ENCODE peak calls at places on chromosomes 12 and 14, in four cellular contexts. One of them, this sample, is unnamed.
A peak's percentile ranks its signal among the peaks of the same experiment; 100 is the strongest.

GRCh38 chr12:93536766-93537515 is 35.5 kb upstream of the SOCS2 start:
- DNase-seq in HCT116: no peak
- DNase-seq in fibroblast of lung: no peak
- DNase-seq in astrocyte: no peak
- DNase-seq in this sample: no peak

GRCh38 chr12:65881965-65882413 is 57.7 kb downstream of the HMGA2 start:
- DNase-seq in HCT116: no peak
- DNase-seq in fibroblast of lung: peak; percentile 90
- DNase-seq in astrocyte: peak; percentile 47
- DNase-seq in this sample: no peak

GRCh38 chr12:66516133-66516532 is 162.7 kb downstream of the GRIP1 start:
- DNase-seq in HCT116: no peak
- DNase-seq in fibroblast of lung: no peak
- DNase-seq in astrocyte: peak; percentile 72
- DNase-seq in this sample: no peak

GRCh38 chr12:106245767-106246166 is 2.1 kb downstream of the CKAP4 start:
- DNase-seq in HCT116: peak; percentile 79
- DNase-seq in fibroblast of lung: peak; percentile 63
- DNase-seq in astrocyte: peak; percentile 71
- DNase-seq in this sample: peak; percentile 70

GRCh38 chr12:16833376-16833775 is 227.4 kb upstream of the LMO3 start:
- DNase-seq in HCT116: no peak
- DNase-seq in fibroblast of lung: no peak
- DNase-seq in astrocyte: no peak
- DNase-seq in this sample: no peak

GRCh38 chr12:103877934-103878510 is 37.0 kb upstream of the NT5DC3 start:
- DNase-seq in HCT116: peak; percentile 64
- DNase-seq in fibroblast of lung: peak; percentile 69
- DNase-seq in astrocyte: peak; percentile 31
- DNase-seq in this sample: peak; percentile 52

GRCh38 chr12:91273542-91273941 is 90.9 kb upstream of the DCN start:
- DNase-seq in HCT116: no peak
- DNase-seq in fibroblast of lung: no peak
- DNase-seq in astrocyte: no peak
- DNase-seq in this sample: no peak

GRCh38 chr14:104370256-104370870 is 209.2 kb upstream of the C14orf180 start:
- DNase-seq in HCT116: peak; percentile 10
- DNase-seq in fibroblast of lung: no peak
- DNase-seq in astrocyte: no peak
- DNase-seq in this sample: no peak

GRCh38 chr14:22814945-22815713 is at the start of gene SLC7A7:
- DNase-seq in HCT116: no peak
- DNase-seq in fibroblast of lung: peak; percentile 34
- DNase-seq in astrocyte: no peak
- DNase-seq in this sample: no peak

GRCh38 chr14:94132285-94132887 is 3.0 kb upstream of the IFI27L2 start:
- DNase-seq in HCT116: peak; percentile 66
- DNase-seq in fibroblast of lung: peak; percentile 77
- DNase-seq in astrocyte: peak; percentile 25
- DNase-seq in this sample: no peak

GRCh38 chr14:53450871-53451270 is 297.7 kb upstream of the DDHD1 start:
- DNase-seq in HCT116: no peak
- DNase-seq in fibroblast of lung: no peak
- DNase-seq in astrocyte: peak; percentile 31
- DNase-seq in this sample: no peak

GRCh38 chr14:71592361-71592760 is 339.9 kb upstream of the RGS6 start:
- DNase-seq in HCT116: no peak
- DNase-seq in fibroblast of lung: no peak
- DNase-seq in astrocyte: peak; percentile 29
- DNase-seq in this sample: no peak

GRCh38 chr14:104137297-104138097 is 890 bp upstream of the KIF26A start:
- DNase-seq in HCT116: no peak
- DNase-seq in fibroblast of lung: peak; percentile 19
- DNase-seq in astrocyte: no peak
- DNase-seq in this sample: peak; percentile 55

GRCh38 chr12:95385246-95385645 is 88.7 kb upstream of the METAP2 start:
- DNase-seq in HCT116: no peak
- DNase-seq in fibroblast of lung: peak; percentile 67
- DNase-seq in astrocyte: peak; percentile 30
- DNase-seq in this sample: no peak

GRCh38 chr12:49842519-49843352 is at the start of gene BCDIN3D:
- DNase-seq in HCT116: peak; percentile 83
- DNase-seq in fibroblast of lung: peak; percentile 89
- DNase-seq in astrocyte: peak; percentile 85
- DNase-seq in this sample: peak; percentile 92

GRCh38 chr14:61461808-61462275 is 140.5 kb downstream of the PRKCH start:
- DNase-seq in HCT116: peak; percentile 34
- DNase-seq in fibroblast of lung: peak; percentile 85
- DNase-seq in astrocyte: peak; percentile 52
- DNase-seq in this sample: peak; percentile 48

GRCh38 chr12:8662592-8662991 is at the start of gene MFAP5:
- DNase-seq in HCT116: no peak
- DNase-seq in fibroblast of lung: no peak
- DNase-seq in astrocyte: peak; percentile 95
- DNase-seq in this sample: peak; percentile 56

GRCh38 chr12:25384038-25384953 is 133.6 kb upstream of the KRAS start:
- DNase-seq in HCT116: no peak
- DNase-seq in fibroblast of lung: no peak
- DNase-seq in astrocyte: no peak
- DNase-seq in this sample: no peak

GRCh38 chr12:68287106-68287505 is 33.7 kb upstream of the IL22 start:
- DNase-seq in HCT116: no peak
- DNase-seq in fibroblast of lung: no peak
- DNase-seq in astrocyte: no peak
- DNase-seq in this sample: no peak

GRCh38 chr12:109670647-109671046 is 43.0 kb upstream of the FAM222A start:
- DNase-seq in HCT116: no peak
- DNase-seq in fibroblast of lung: no peak
- DNase-seq in astrocyte: no peak
- DNase-seq in this sample: no peak

GRCh38 chr12:132084681-132085635 is 59.2 kb downstream of the DDX51 start:
- DNase-seq in HCT116: no peak
- DNase-seq in fibroblast of lung: peak; percentile 47
- DNase-seq in astrocyte: peak; percentile 28
- DNase-seq in this sample: peak; percentile 48

GRCh38 chr12:58171914-58172313 is 230.5 kb downstream of the ATP23 start:
- DNase-seq in HCT116: no peak
- DNase-seq in fibroblast of lung: peak; percentile 86
- DNase-seq in astrocyte: peak; percentile 45
- DNase-seq in this sample: no peak

GRCh38 chr12:89098390-89099102 is 253.8 kb downstream of the DUSP6 start:
- DNase-seq in HCT116: no peak
- DNase-seq in fibroblast of lung: peak; percentile 5
- DNase-seq in astrocyte: peak; percentile 12
- DNase-seq in this sample: no peak

GRCh38 chr12:52702338-52702737 is 986 bp downstream of the KRT77 start:
- DNase-seq in HCT116: no peak
- DNase-seq in fibroblast of lung: no peak
- DNase-seq in astrocyte: no peak
- DNase-seq in this sample: no peak

GRCh38 chr12:41188058-41188840 is at the start of gene PDZRN4:
- DNase-seq in HCT116: no peak
- DNase-seq in fibroblast of lung: no peak
- DNase-seq in astrocyte: no peak
- DNase-seq in this sample: no peak

GRCh38 chr12:52437508-52437907 is 3.3 kb upstream of the KRT75 start:
- DNase-seq in HCT116: no peak
- DNase-seq in fibroblast of lung: no peak
- DNase-seq in astrocyte: no peak
- DNase-seq in this sample: no peak

GRCh38 chr12:116490481-116490880 is 68.7 kb upstream of the MAP1LC3B2 start:
- DNase-seq in HCT116: no peak
- DNase-seq in fibroblast of lung: peak; percentile 63
- DNase-seq in astrocyte: no peak
- DNase-seq in this sample: peak; percentile 47

GRCh38 chr14:92586001-92586947 is 72.7 kb downstream of the RIN3 start:
- DNase-seq in HCT116: no peak
- DNase-seq in fibroblast of lung: peak; percentile 99
- DNase-seq in astrocyte: peak; percentile 100
- DNase-seq in this sample: no peak

GRCh38 chr12:70178038-70178437 is 65.2 kb upstream of the CNOT2 start:
- DNase-seq in HCT116: no peak
- DNase-seq in fibroblast of lung: peak; percentile 19
- DNase-seq in astrocyte: no peak
- DNase-seq in this sample: no peak

GRCh38 chr12:13165578-13166120 is 30.9 kb upstream of the EMP1 start:
- DNase-seq in HCT116: peak; percentile 68
- DNase-seq in fibroblast of lung: peak; percentile 84
- DNase-seq in astrocyte: peak; percentile 73
- DNase-seq in this sample: peak; percentile 98

GRCh38 chr12:25771062-25771461 is 187.4 kb upstream of the RASSF8 start:
- DNase-seq in HCT116: no peak
- DNase-seq in fibroblast of lung: peak; percentile 75
- DNase-seq in astrocyte: peak; percentile 67
- DNase-seq in this sample: no peak

GRCh38 chr14:105420141-105420975 is 731 bp downstream of the MTA1 start:
- DNase-seq in HCT116: no peak
- DNase-seq in fibroblast of lung: no peak
- DNase-seq in astrocyte: no peak
- DNase-seq in this sample: no peak

GRCh38 chr14:55038708-55039107 is 11.7 kb downstream of the SOCS4 start:
- DNase-seq in HCT116: no peak
- DNase-seq in fibroblast of lung: no peak
- DNase-seq in astrocyte: no peak
- DNase-seq in this sample: peak; percentile 71

GRCh38 chr12:89355243-89356068 is 3.2 kb upstream of the DUSP6 start:
- DNase-seq in HCT116: no peak
- DNase-seq in fibroblast of lung: peak; percentile 40
- DNase-seq in astrocyte: no peak
- DNase-seq in this sample: no peak

GRCh38 chr12:121740847-121741246 is 28.3 kb downstream of the TMEM120B start:
- DNase-seq in HCT116: no peak
- DNase-seq in fibroblast of lung: no peak
- DNase-seq in astrocyte: no peak
- DNase-seq in this sample: no peak

GRCh38 chr12:121737421-121737820 is 24.9 kb downstream of the TMEM120B start:
- DNase-seq in HCT116: no peak
- DNase-seq in fibroblast of lung: no peak
- DNase-seq in astrocyte: no peak
- DNase-seq in this sample: no peak

GRCh38 chr12:121738340-121738858 is 25.8 kb downstream of the TMEM120B start:
- DNase-seq in HCT116: no peak
- DNase-seq in fibroblast of lung: no peak
- DNase-seq in astrocyte: no peak
- DNase-seq in this sample: no peak

GRCh38 chr12:121741743-121742142 is 29.2 kb downstream of the TMEM120B start:
- DNase-seq in HCT116: no peak
- DNase-seq in fibroblast of lung: no peak
- DNase-seq in astrocyte: no peak
- DNase-seq in this sample: no peak
- H3K27ac ChIP-seq in HCT116: no peak overlapping the region
- H3K27ac ChIP-seq in fibroblast of lung: no peak overlapping the region
- H3K27ac ChIP-seq in astrocyte: no peak overlapping the region
- H3K27ac ChIP-seq in this sample: no peak overlapping the region

GRCh38 chr12:125528300-125528699 is 463.1 kb downstream of the AACS start:
- DNase-seq in HCT116: no peak
- DNase-seq in fibroblast of lung: no peak
- DNase-seq in astrocyte: no peak
- DNase-seq in this sample: no peak

GRCh38 chr12:125533434-125534029 is 468.3 kb downstream of the AACS start:
- DNase-seq in HCT116: no peak
- DNase-seq in fibroblast of lung: no peak
- DNase-seq in astrocyte: no peak
- DNase-seq in this sample: peak; percentile 22

GRCh38 chr12:125525879-125526278 is 460.6 kb downstream of the AACS start:
- DNase-seq in HCT116: no peak
- DNase-seq in fibroblast of lung: no peak
- DNase-seq in astrocyte: no peak
- DNase-seq in this sample: no peak

GRCh38 chr12:125530876-125531275 is 465.6 kb downstream of the AACS start:
- DNase-seq in HCT116: no peak
- DNase-seq in fibroblast of lung: no peak
- DNase-seq in astrocyte: no peak
- DNase-seq in this sample: no peak
- H2AFZ ChIP-seq in HCT116: no peak overlapping the region
- H2AFZ ChIP-seq in fibroblast of lung: no peak overlapping the region
- H2AFZ ChIP-seq in astrocyte: no peak overlapping the region
- H2AFZ ChIP-seq in this sample: no peak overlapping the region

GRCh38 chr12:43271659-43272058 is 280.3 kb downstream of the ADAMTS20 start:
- DNase-seq in HCT116: no peak
- DNase-seq in fibroblast of lung: no peak
- DNase-seq in astrocyte: no peak
- DNase-seq in this sample: no peak

GRCh38 chr12:43273467-43273866 is 278.5 kb downstream of the ADAMTS20 start:
- DNase-seq in HCT116: no peak
- DNase-seq in fibroblast of lung: no peak
- DNase-seq in astrocyte: peak; percentile 57
- DNase-seq in this sample: no peak

GRCh38 chr12:43267782-43268181 is 284.2 kb downstream of the ADAMTS20 start:
- DNase-seq in HCT116: no peak
- DNase-seq in fibroblast of lung: no peak
- DNase-seq in astrocyte: no peak
- DNase-seq in this sample: no peak
- TF ChIP-seq CTCF in HCT116: no peak
- TF ChIP-seq CTCF in fibroblast of lung: no peak
- TF ChIP-seq CTCF in astrocyte: no peak
- TF ChIP-seq CTCF in this sample: no peak

GRCh38 chr12:46400406-46400805 is 27.8 kb upstream of the SLC38A2 start:
- DNase-seq in HCT116: no peak
- DNase-seq in fibroblast of lung: peak; percentile 39
- DNase-seq in astrocyte: peak; percentile 82
- DNase-seq in this sample: no peak

GRCh38 chr12:46401703-46402102 is 29.1 kb upstream of the SLC38A2 start:
- DNase-seq in HCT116: no peak
- DNase-seq in fibroblast of lung: peak; percentile 81
- DNase-seq in astrocyte: peak; percentile 61
- DNase-seq in this sample: no peak

GRCh38 chr12:46395308-46395707 is 22.7 kb upstream of the SLC38A2 start:
- DNase-seq in HCT116: no peak
- DNase-seq in fibroblast of lung: no peak
- DNase-seq in astrocyte: no peak
- DNase-seq in this sample: no peak

GRCh38 chr12:46391630-46392029 is 19.1 kb upstream of the SLC38A2 start:
- DNase-seq in HCT116: no peak
- DNase-seq in fibroblast of lung: peak; percentile 81
- DNase-seq in astrocyte: peak; percentile 72
- DNase-seq in this sample: no peak

DNA sequence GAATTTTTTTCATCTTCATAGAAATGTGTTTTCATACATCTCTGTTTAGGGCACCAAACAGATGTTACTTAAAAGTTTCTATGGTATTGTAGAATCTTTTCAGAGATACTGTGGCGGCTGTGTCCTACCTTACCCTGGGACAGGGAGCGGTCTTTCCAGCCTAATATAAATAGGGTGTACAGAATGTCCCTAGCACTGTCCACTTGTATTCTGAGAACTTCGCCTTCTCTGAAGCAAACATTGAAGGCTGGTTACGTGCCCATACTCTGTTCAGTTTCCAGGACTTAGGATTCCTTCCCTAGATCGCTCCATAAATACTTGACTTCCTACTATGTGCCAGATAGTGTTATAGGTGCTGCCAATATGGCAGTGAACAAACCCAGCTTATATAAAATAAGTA is 24.3 kb upstream of the SLC38A2 start:
- DNase-seq in HCT116: no peak
- DNase-seq in fibroblast of lung: no peak
- DNase-seq in astrocyte: no peak
- DNase-seq in this sample: no peak
- H3K27ac ChIP-seq in HCT116: no peak overlapping the region
- H3K27ac ChIP-seq in fibroblast of lung: no peak overlapping the region
- H3K27ac ChIP-seq in astrocyte: no peak overlapping the region
- H3K27ac ChIP-seq in this sample: no peak overlapping the region

This sample was measured in PC-9.